ENCODE peak calls at places on chromosomes 7 and 10, in five cellular contexts. F, R, K, N and Z are unnamed samples.

GRCh38 chr7:74606909-74607255 is 50.6 kb upstream of the GTF2I start:
- ATAC-seq in F (no peak), K (peak), N (no peak), R (no peak), Z (no peak)

GRCh38 chr7:31744294-31744874 is 57.4 kb downstream of the PPP1R17 start:
- ATAC-seq in R (peak), N (no peak), K (peak), F (peak), Z (no peak)

GRCh38 chr7:33452805-33453502 is 323.6 kb downstream of the BBS9 start:
- ATAC-seq in R (no peak), K (no peak), F (no peak), N (no peak), Z (no peak)

GRCh38 chr7:22969010-22969431 is 44.9 kb downstream of the HYCC1 start:
- ATAC-seq in F (no peak), R (no peak), N (peak), K (no peak), Z (peak)

GRCh38 chr10:21171936-21172773 is 275.0 kb upstream of the NEBL start:
- ATAC-seq in N (no peak), K (no peak), F (no peak), R (no peak), Z (no peak)

GRCh38 chr10:120336910-120337540 is 120.0 kb upstream of the PLPP4 start:
- ATAC-seq in R (peak), F (peak), N (no peak), K (peak), Z (no peak)

GRCh38 chr7:5284304-5285281 is 1.9 kb downstream of the SLC29A4 start:
- ATAC-seq in N (peak), R (peak), K (peak), F (peak), Z (peak)

GRCh38 chr10:57628592-57629284 is 639.0 kb downstream of the IPMK start:
- ATAC-seq in R (no peak), F (peak), N (no peak), K (no peak), Z (no peak)

GRCh38 chr7:107284911-107285479 is 116.2 kb downstream of the HBP1 start:
- ATAC-seq in F (no peak), N (no peak), R (no peak), K (no peak), Z (no peak)

GRCh38 chr7:4519819-4520520 is 162.1 kb upstream of the FOXK1 start:
- ATAC-seq in K (no peak), N (no peak), R (no peak), F (no peak), Z (no peak)

GRCh38 chr10:129364949-129365348 is 102.1 kb upstream of the MGMT start:
- ATAC-seq in F (no peak), R (no peak), K (no peak), N (no peak), Z (no peak)

GRCh38 chr7:75915416-75916156 is 631 bp downstream of the POR start:
- ATAC-seq in K (peak), F (peak), N (no peak), R (peak), Z (no peak)

GRCh38 chr7:18459439-18459838 is 36.1 kb upstream of the HDAC9 start:
- ATAC-seq in F (no peak), R (no peak), K (no peak), N (no peak), Z (no peak)

GRCh38 chr10:80477-81105 is 31.5 kb upstream of the TUBB8 start:
- ATAC-seq in F (no peak), K (no peak), R (no peak), N (no peak), Z (no peak)

GRCh38 chr10:24324651-24325050 is 115.7 kb downstream of the KIAA1217 start:
- ATAC-seq in N (no peak), K (no peak), F (no peak), R (no peak), Z (no peak)

GRCh38 chr7:74242122-74242443 is 12.1 kb downstream of the RFC2 start:
- ATAC-seq in R (no peak), N (peak), K (peak), F (no peak), Z (no peak)

GRCh38 chr10:104045151-104046089 is 40.3 kb downstream of the COL17A1 start:
- ATAC-seq in N (no peak), K (peak), R (peak), F (peak), Z (peak)

GRCh38 chr7:142323706-142324105 is 65.8 kb upstream of the PRSS58 start:
- ATAC-seq in K (peak), N (peak), F (peak), R (peak), Z (no peak)

GRCh38 chr7:2814682-2815522 is 29.2 kb downstream of the GNA12 start:
- ATAC-seq in N (no peak), F (peak), K (no peak), R (peak), Z (no peak)

GRCh38 chr7:32290015-32290414 is 200.2 kb downstream of the LSM5 start:
- ATAC-seq in N (no peak), R (no peak), F (no peak), K (no peak), Z (no peak)

GRCh38 chr7:159063046-159063840 is 81.4 kb downstream of the VIPR2 start:
- ATAC-seq in N (no peak), R (no peak), F (no peak), K (no peak), Z (no peak)

GRCh38 chr10:17166699-17167098 is 34.8 kb downstream of the TRDMT1 start:
- ATAC-seq in F (no peak), N (peak), K (no peak), R (peak), Z (no peak)

GRCh38 chr7:7816816-7817536 is 98.6 kb upstream of the RPA3 start:
- ATAC-seq in K (peak), F (no peak), N (no peak), R (no peak), Z (no peak)

GRCh38 chr7:76220185-76221057 is 18.7 kb downstream of the SRRM3 start:
- ATAC-seq in F (peak), K (peak), R (peak), N (no peak), Z (peak)

GRCh38 chr7:22586101-22586805 is 86.3 kb upstream of the STEAP1B start:
- ATAC-seq in R (peak), F (peak), N (no peak), K (no peak), Z (no peak)

GRCh38 chr7:4200546-4201094 is 481.5 kb upstream of the FOXK1 start:
- ATAC-seq in R (no peak), K (no peak), F (no peak), N (no peak), Z (no peak)

GRCh38 chr10:11407939-11408338 is 203.5 kb downstream of the USP6NL start:
- ATAC-seq in R (no peak), N (no peak), K (no peak), F (no peak), Z (no peak)

GRCh38 chr10:86687750-86688149 is 19.4 kb downstream of the LDB3 start:
- ATAC-seq in R (no peak), N (no peak), K (no peak), F (no peak), Z (no peak)
- H3K27ac ChIP-seq in R (no peak), N (no peak), K (no peak), F (no peak), Z (peak)

DNA sequence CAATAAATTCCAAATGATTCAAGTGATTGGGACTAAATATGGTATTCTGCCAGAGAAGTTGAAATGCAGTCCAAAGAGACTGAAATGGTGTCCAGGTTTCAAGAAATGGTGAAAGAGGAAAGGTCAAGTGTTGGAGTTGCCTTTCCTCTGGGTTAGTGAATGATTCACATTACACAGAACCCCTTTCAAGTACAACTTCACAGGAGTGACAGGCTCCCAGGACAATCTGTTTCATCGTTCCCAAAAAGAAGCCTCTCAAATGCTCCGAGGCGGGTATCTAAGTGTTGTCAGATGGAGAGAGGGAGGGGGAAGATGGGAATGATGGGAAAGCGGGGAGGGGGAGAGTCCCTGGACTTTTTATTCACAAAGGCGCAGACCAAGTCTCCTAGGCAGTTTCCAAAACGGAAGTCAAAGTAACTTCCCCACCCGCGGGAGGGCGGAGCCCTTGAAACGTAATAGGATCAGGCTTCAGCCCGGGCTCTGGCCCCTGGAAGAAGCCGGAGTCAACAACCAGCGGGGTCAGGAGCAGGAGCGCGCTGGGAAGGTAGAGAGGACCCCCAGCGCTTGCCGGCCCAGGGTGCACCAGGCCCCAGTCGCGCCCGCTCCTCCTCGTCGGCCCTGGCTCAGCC is 743 bp downstream of the SLC25A13 start:
- ATAC-seq in N (peak), K (peak), F (peak), R (peak), Z (peak)
- TF ChIP-seq EP300 in N (no peak), K (no peak), F (no peak), R (no peak), Z (no peak)

GRCh38 chr10:13787015-13787421 is 200.3 kb downstream of the PRPF18 start:
- ATAC-seq in F (peak), K (peak), R (peak), N (no peak), Z (no peak)
- H3K27ac ChIP-seq in F (no peak), K (peak), R (no peak), N (peak), Z (peak)

GRCh38 chr10:4266387-4267083 is 481.5 kb upstream of the KLF6 start:
- ATAC-seq in N (peak), R (no peak), F (no peak), K (no peak), Z (no peak)
- TF ChIP-seq EP300 in N (peak), R (no peak), F (no peak), K (no peak), Z (no peak)

DNA sequence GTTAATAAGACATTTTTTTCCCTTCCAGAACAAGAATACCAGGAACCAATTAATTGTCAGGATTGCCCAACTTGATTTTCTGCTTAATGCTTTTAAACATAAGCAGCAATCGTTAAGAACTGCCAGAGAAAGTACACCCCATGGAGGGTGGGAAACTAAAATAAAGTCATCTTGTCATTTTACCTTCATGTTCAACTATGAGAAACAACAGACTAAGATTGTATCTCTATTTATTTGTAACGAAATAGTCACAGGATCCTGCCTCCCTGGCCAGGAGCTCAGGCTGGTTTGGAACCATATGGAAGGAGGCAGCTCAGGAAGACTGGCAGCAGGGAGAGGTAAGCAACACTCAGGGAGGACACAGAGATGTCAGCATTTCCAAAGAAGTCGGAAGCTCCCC is 129.6 kb downstream of the TNS3 start:
- ATAC-seq in F (no peak), K (no peak), N (no peak), R (no peak), Z (no peak)
- H3K27ac ChIP-seq in F (peak), K (no peak), N (peak), R (no peak), Z (peak)

GRCh38 chr7:44847920-44848634 is at the start of gene H2AZ2:
- ATAC-seq in R (peak), N (peak), F (peak), K (peak), Z (peak)
- TF ChIP-seq EP300 in R (peak), N (no peak), F (no peak), K (no peak), Z (no peak)

GRCh38 chr10:77943086-77943901 is 16.7 kb upstream of the DLG5 start:
- ATAC-seq in R (peak), F (peak), K (no peak), N (peak), Z (peak)

GRCh38 chr10:77946084-77946483 is 19.5 kb upstream of the DLG5 start:
- ATAC-seq in R (peak), F (peak), K (no peak), N (no peak), Z (no peak)

GRCh38 chr10:77949167-77949566 is 22.6 kb upstream of the DLG5 start:
- ATAC-seq in F (peak), N (no peak), R (peak), K (no peak), Z (peak)
- H3K27ac ChIP-seq in F (peak), N (no peak), R (no peak), K (no peak), Z (no peak)

GRCh38 chr7:28641752-28642546 is 229.6 kb downstream of the CREB5 start:
- ATAC-seq in N (no peak), R (no peak), F (no peak), K (no peak), Z (no peak)

GRCh38 chr7:28646371-28647075 is 234.2 kb downstream of the CREB5 start:
- ATAC-seq in N (no peak), R (no peak), K (no peak), F (no peak), Z (no peak)

GRCh38 chr7:28647076-28647421 is 234.7 kb downstream of the CREB5 start:
- ATAC-seq in N (no peak), R (no peak), K (no peak), F (no peak), Z (no peak)

GRCh38 chr7:28645866-28646265 is 233.5 kb downstream of the CREB5 start:
- ATAC-seq in R (no peak), F (no peak), N (no peak), K (no peak), Z (no peak)

DNA sequence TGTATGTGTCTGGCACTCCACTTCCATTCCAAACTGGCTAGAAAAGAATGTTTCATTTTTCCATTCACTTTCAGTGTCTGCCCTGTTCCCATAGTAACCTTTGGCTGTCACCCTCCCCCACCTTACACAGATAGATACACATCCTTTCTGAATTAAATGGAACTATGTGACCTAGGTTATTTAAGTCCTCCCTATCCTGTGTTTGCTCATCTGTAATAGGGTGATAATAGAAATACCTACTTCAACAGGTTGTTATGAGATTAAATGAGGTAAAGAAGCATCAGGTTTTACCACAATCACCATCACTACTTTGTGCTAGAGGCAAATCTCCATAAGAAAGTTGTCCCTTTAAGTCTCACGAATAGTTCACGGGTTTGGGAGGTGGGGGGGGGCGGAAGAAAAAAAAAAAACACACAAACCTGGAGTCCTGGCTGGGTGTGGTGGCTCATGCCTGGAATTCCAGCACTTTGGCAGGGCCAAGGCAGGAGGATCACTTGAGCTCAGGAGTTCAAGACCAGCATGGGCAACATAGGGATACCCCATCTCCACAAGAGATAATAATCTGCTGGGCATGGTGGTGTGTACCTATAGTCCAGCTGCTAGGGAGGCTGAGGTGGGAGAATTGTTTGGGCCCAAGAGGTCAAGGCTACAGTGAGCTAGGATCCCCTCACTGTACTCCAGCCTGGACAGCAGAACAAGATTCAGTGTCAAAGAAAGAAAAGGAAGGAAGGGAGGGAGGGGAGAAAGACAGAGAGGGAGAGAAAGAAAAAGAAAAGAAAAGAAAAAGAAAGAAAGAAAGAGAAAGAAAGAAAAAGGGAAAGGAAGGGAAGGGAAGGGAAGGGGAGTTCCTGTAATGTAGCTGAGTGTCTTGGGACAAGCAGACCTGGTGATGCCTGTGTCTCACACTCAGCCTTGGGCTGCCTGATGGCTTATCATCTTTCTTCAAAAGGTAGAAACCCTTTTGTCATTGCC is 231.3 kb downstream of the CREB5 start:
- ATAC-seq in K (no peak), R (no peak), N (no peak), F (no peak), Z (peak)
- TF ChIP-seq EP300 in K (no peak), R (no peak), N (no peak), F (no peak), Z (no peak)

GRCh38 chr10:125134916-125135770 is 25.2 kb downstream of the CTBP2 start:
- ATAC-seq in K (no peak), N (no peak), R (no peak), F (no peak), Z (no peak)
- H3K27ac ChIP-seq in K (no peak), N (no peak), R (no peak), F (no peak), Z (no peak)

GRCh38 chr10:110694263-110694662 is 50.1 kb downstream of the RBM20 start:
- ATAC-seq in F (no peak), N (no peak), R (no peak), K (no peak), Z (no peak)
- TF ChIP-seq EP300 in F (no peak), N (no peak), R (no peak), K (no peak), Z (no peak)